ENCODE peak calls at places on chromosomes 11 and 22, in five cellular contexts. N, L, Z, V and F are unnamed samples. For H3K27me3, the result is how much of the 10 kb centered on the place peaks cover.

GRCh38 chr11:2794947-2795346 is 90.6 kb downstream of the CDKN1C start:
- DNase-seq in N (no peak), Z (peak), V (no peak), L (no peak), F (no peak)

GRCh38 chr11:126317681-126318641 is 14.1 kb downstream of the DCPS start:
- DNase-seq in L (no peak), V (peak), Z (no peak), N (no peak), F (no peak)

GRCh38 chr22:25165785-25166184 is 33.9 kb upstream of the CRYBB3 start:
- DNase-seq in N (no peak), L (no peak), V (no peak), Z (no peak), F (no peak)

GRCh38 chr11:68549789-68550484 is 89.4 kb downstream of the PPP6R3 start:
- DNase-seq in N (no peak), Z (no peak), V (no peak), L (no peak), F (no peak)

GRCh38 chr22:26570864-26571525 is 18.9 kb downstream of the TPST2 start:
- DNase-seq in L (no peak), Z (no peak), V (no peak), N (no peak), F (no peak)

GRCh38 chr11:127247261-127247660 is 246.7 kb upstream of the KIRREL3 start:
- DNase-seq in N (no peak), V (no peak), Z (no peak), L (peak), F (no peak)

GRCh38 chr11:68373189-68373809 is 60.9 kb downstream of the LRP5 start:
- DNase-seq in Z (no peak), N (no peak), V (peak), L (no peak), F (peak)

GRCh38 chr11:101863361-101863760 is 51.4 kb upstream of the CEP126 start:
- DNase-seq in V (peak), N (no peak), Z (no peak), L (no peak), F (no peak)

GRCh38 chr11:85170184-85170583 is 457.0 kb downstream of the DLG2 start:
- DNase-seq in Z (no peak), L (peak), N (no peak), V (peak), F (no peak)

GRCh38 chr11:62443390-62444201 is 24.8 kb downstream of the SCGB1A1 start:
- DNase-seq in N (no peak), Z (no peak), V (no peak), L (no peak), F (no peak)

GRCh38 chr22:39430576-39431150 is 26.1 kb upstream of the MGAT3 start:
- DNase-seq in L (no peak), Z (no peak), N (no peak), V (no peak), F (no peak)

GRCh38 chr11:20596629-20597129 is 2.7 kb upstream of the SLC6A5 start:
- DNase-seq in Z (no peak), N (no peak), L (peak), V (no peak), F (no peak)

GRCh38 chr11:126695293-126695692 is 305.3 kb downstream of the KIRREL3 start:
- DNase-seq in N (no peak), L (no peak), Z (no peak), V (no peak), F (no peak)

GRCh38 chr11:64237484-64237951 is 3.1 kb downstream of the VEGFB start:
- DNase-seq in N (peak), L (no peak), V (no peak), Z (peak), F (peak)

GRCh38 chr22:23888615-23889401 is 5.4 kb upstream of the MIF start:
- DNase-seq in L (peak), V (peak), Z (no peak), N (peak), F (no peak)

GRCh38 chr11:78698612-78699011 is 123.9 kb upstream of the NARS2 start:
- DNase-seq in V (peak), L (no peak), Z (no peak), N (no peak), F (no peak)

GRCh38 chr22:48566741-48567140 is 1260.9 kb downstream of the BRD1 start:
- DNase-seq in L (no peak), N (no peak), V (no peak), Z (no peak), F (no peak)

GRCh38 chr22:47300698-47301405 is 538.4 kb downstream of the TBC1D22A start:
- DNase-seq in N (no peak), Z (peak), V (no peak), L (no peak), F (no peak)

GRCh38 chr11:100574894-100575769 is 112.0 kb upstream of the ARHGAP42 start:
- DNase-seq in N (peak), L (peak), V (peak), Z (no peak), F (no peak)

GRCh38 chr22:24140357-24140756 is 40.9 kb upstream of the SUSD2 start:
- DNase-seq in V (peak), L (no peak), N (no peak), Z (no peak), F (no peak)

GRCh38 chr22:48152154-48152775 is 1389.8 kb downstream of the TBC1D22A start:
- DNase-seq in Z (no peak), V (no peak), N (no peak), L (no peak), F (no peak)

GRCh38 chr11:26842458-26842841 is 120.6 kb upstream of the SLC5A12 start:
- DNase-seq in Z (no peak), V (peak), N (no peak), L (no peak), F (no peak)

GRCh38 chr11:1217151-1217550 is 5.7 kb upstream of the MUC5B start:
- DNase-seq in V (no peak), N (no peak), L (no peak), Z (no peak), F (no peak)

GRCh38 chr11:31582697-31583096 is 73.1 kb downstream of the ELP4 start:
- DNase-seq in Z (no peak), V (no peak), L (peak), N (no peak), F (no peak)

GRCh38 chr11:93143186-93143585 is 54.6 kb downstream of the SLC36A4 start:
- DNase-seq in L (no peak), Z (no peak), V (peak), N (no peak), F (no peak)

GRCh38 chr11:135008001-135008405 is 596.0 kb upstream of the B3GAT1 start:
- DNase-seq in Z (no peak), V (no peak), N (no peak), L (no peak), F (no peak)

GRCh38 chr11:92628401-92629292 is 340.8 kb upstream of the MTNR1B start:
- DNase-seq in N (no peak), Z (no peak), V (peak), L (no peak), F (no peak)

GRCh38 chr22:39526736-39527171 is 5.8 kb downstream of the RPS19BP1 start:
- DNase-seq in L (no peak), Z (no peak), V (no peak), N (no peak), F (peak)

GRCh38 chr22:36220457-36220921 is 18.8 kb downstream of the APOL2 start:
- DNase-seq in N (no peak), L (peak), Z (no peak), V (no peak), F (no peak)

GRCh38 chr22:19722915-19723164 is 499 bp upstream of the GP1BB start:
- DNase-seq in N (no peak), V (no peak), L (peak), Z (no peak), F (no peak)
- H3K27me3 ChIP-seq in N (under half), V (under half), L (half or more), Z (under half), F (under half)

DNA sequence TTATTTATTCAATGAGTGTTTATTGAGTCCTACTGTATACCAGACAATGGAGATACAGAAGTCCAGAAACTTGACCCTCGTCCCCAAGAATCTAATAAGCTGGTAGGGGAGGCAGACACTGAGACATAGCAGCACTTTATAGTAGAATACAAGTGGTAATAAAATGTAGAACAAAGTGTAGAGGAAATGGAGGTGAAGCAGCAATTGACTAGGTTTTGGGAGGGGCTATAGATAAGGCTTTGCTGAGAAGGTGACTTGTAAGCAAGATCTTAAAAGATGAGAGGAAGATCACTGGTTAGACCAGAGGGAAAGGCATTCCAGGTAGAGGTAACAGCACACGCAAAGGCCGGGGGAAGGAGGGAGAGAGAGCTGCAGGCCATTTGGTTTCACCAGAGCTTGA is 57.3 kb downstream of the ZBTB16 start:
- DNase-seq in N (no peak), Z (no peak), V (no peak), L (no peak), F (no peak)
- H3K27me3 ChIP-seq in N (under half), Z (under half), V (under half), L (under half), F (under half)

GRCh38 chr22:22743128-22743760 is 98.8 kb downstream of the GGTLC2 start:
- DNase-seq in V (no peak), N (no peak), Z (no peak), L (no peak), F (no peak)
- H3K27me3 ChIP-seq in V (under half), N (under half), Z (under half), L (half or more), F (under half)

DNA sequence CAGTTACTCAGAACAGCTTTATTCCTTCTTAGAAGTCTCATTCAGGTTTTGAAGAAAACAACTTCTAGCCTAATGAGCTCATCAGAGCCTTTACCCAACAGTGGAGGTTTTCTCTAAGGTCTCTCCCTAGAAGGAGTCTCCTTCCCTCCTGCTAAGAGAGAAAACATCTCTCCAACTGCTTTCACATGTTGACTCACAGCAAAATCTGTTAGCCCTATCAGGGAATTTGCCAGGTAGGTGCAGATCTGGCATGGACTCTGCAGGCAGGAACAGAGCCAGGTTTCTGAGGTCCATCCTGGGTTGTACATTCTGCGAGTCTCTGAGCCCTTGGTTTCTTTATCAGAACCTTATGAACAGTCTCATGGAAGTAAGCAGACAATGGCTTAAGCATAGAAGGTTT is 214.4 kb downstream of the HIPK3 start:
- DNase-seq in Z (peak), V (no peak), L (no peak), N (no peak), F (no peak)
- H3K27me3 ChIP-seq in Z (under half), V (under half), L (under half), N (under half), F (under half)

GRCh38 chr11:33452806-33453205 is 195.6 kb downstream of the HIPK3 start:
- DNase-seq in L (no peak), N (no peak), V (peak), Z (no peak), F (no peak)

GRCh38 chr11:33455827-33456226 is 198.6 kb downstream of the HIPK3 start:
- DNase-seq in N (no peak), L (no peak), V (no peak), Z (no peak), F (no peak)

GRCh38 chr11:33451364-33451763 is 194.2 kb downstream of the HIPK3 start:
- DNase-seq in Z (no peak), V (no peak), N (no peak), L (no peak), F (no peak)

GRCh38 chr11:33453225-33453624 is 196.0 kb downstream of the HIPK3 start:
- DNase-seq in L (no peak), V (no peak), Z (no peak), N (no peak), F (no peak)

GRCh38 chr11:33454264-33454663 is 197.1 kb downstream of the HIPK3 start:
- DNase-seq in Z (no peak), N (no peak), L (no peak), V (no peak), F (no peak)
- H3K27me3 ChIP-seq in Z (under half), N (under half), L (under half), V (under half), F (under half)

DNA sequence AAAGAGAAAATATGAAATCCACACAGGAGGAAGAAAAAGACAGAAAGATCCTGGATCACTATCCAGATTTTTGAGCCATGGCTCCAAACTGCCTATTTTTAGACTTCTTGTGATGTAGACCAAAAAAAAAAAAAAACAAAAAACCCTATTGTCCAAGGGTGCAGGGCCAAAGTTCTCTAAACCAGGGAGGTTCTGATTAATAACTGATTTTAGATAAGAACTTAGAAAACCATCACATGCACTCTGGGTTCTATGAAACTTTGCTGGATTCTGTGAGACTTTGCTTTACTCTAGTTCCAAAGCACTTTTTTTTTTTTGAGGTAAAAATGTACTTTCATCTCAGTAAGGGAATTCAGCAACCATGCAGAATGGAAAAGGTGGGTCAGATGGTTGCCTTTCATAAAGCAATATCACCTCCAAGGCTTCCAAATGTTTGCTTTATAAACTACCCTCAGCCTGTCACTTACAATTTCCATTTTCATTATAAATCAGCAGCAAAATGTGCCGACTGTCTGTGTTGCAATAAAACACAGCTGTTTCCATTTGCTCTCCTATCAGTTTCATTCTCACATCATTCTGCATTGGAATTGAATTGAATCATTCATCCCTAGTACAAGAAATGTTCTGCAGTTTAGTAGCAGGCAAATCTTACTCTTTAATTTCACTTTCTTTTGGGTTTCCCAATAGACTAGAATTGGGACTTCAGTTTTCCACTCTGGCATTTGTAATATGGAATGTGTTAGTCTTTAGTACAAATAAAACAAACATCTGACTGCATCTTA is 1584.3 kb upstream of the RAG2 start:
- DNase-seq in Z (no peak), L (no peak), N (peak), V (peak), F (no peak)
- H3K27me3 ChIP-seq in Z (under half), L (under half), N (under half), V (under half), F (under half)